ENCODE peak calls at places on chromosomes 16 and 17, in five cellular contexts. S is HEK293T; R is COLO829; Q is effector memory CD4-positive, alpha-beta T cell; D is SW 1271. O is an unnamed sample.

GRCh38 chr17:17567631-17568030 is 23.9 kb downstream of the PEMT start:
- DNase-seq in D (no peak), R (no peak), Q (no peak), S (no peak), O (no peak)

GRCh38 chr16:86026916-86027315 is 128.0 kb downstream of the IRF8 start:
- DNase-seq in D (no peak), S (no peak), Q (no peak), R (no peak), O (no peak)

GRCh38 chr17:67360880-67361279 is 5.5 kb downstream of the PSMD12 start:
- DNase-seq in R (no peak), S (no peak), D (no peak), Q (no peak), O (no peak)

GRCh38 chr16:83110221-83110768 is 483.5 kb downstream of the CDH13 start:
- DNase-seq in D (no peak), Q (no peak), R (no peak), S (no peak), O (no peak)

GRCh38 chr17:75688209-75688771 is 21.2 kb downstream of the SAP30BP start:
- DNase-seq in D (no peak), R (no peak), Q (no peak), S (no peak), O (no peak)

GRCh38 chr16:4369006-4369766 is 2.5 kb upstream of the VASN start:
- DNase-seq in D (no peak), R (no peak), Q (no peak), S (no peak), O (no peak)

GRCh38 chr17:51044964-51045363 is 75.7 kb downstream of the SPAG9 start:
- DNase-seq in Q (no peak), R (no peak), D (no peak), S (no peak), O (no peak)

GRCh38 chr17:43612515-43612914 is 49.2 kb downstream of the MEOX1 start:
- DNase-seq in S (no peak), D (no peak), R (no peak), Q (no peak), O (no peak)

GRCh38 chr16:65002265-65002664 is 119.6 kb downstream of the CDH11 start:
- DNase-seq in R (peak; percentile 69), S (no peak), Q (no peak), D (no peak), O (no peak)

GRCh38 chr16:11452746-11453344 is 107.6 kb downstream of the RMI2 start:
- DNase-seq in S (no peak), D (no peak), Q (no peak), R (no peak), O (no peak)

GRCh38 chr16:81071816-81072215 is 5.2 kb downstream of the C16orf46 start:
- DNase-seq in S (no peak), R (peak; percentile 2), Q (no peak), D (peak; percentile 6), O (no peak)

GRCh38 chr16:17227278-17227677 is 243.5 kb downstream of the XYLT1 start:
- DNase-seq in D (no peak), R (no peak), S (no peak), Q (no peak), O (no peak)

GRCh38 chr16:59527206-59527997 is 793.3 kb upstream of the GOT2 start:
- DNase-seq in R (no peak), S (no peak), D (no peak), Q (no peak), O (no peak)

GRCh38 chr17:75500419-75501216 is 14.7 kb downstream of the CASKIN2 start:
- DNase-seq in D (no peak), R (no peak), S (no peak), Q (no peak), O (no peak)

GRCh38 chr17:17628388-17629008 is 37.0 kb upstream of the PEMT start:
- DNase-seq in S (no peak), Q (no peak), R (no peak), D (no peak), O (peak; percentile 4)

GRCh38 chr16:55494994-55495421 is 13.9 kb upstream of the LPCAT2 start:
- DNase-seq in Q (no peak), S (no peak), D (no peak), R (peak; percentile 77), O (no peak)

GRCh38 chr16:50315346-50315997 is 49.1 kb downstream of the ADCY7 start:
- DNase-seq in R (no peak), D (no peak), S (no peak), Q (no peak), O (no peak)

GRCh38 chr16:57999366-57999970 is 1.0 kb downstream of the ZNF319 start:
- DNase-seq in S (no peak), D (no peak), Q (no peak), R (no peak), O (no peak)

GRCh38 chr17:12618557-12618956 is 47.1 kb upstream of the MYOCD start:
- DNase-seq in Q (no peak), R (no peak), D (no peak), S (no peak), O (no peak)

GRCh38 chr16:83992624-83993023 is 24.6 kb downstream of the NECAB2 start:
- DNase-seq in S (no peak), Q (no peak), D (no peak), R (peak; percentile 14), O (no peak)

GRCh38 chr16:49459953-49460735 is 86.5 kb downstream of the C16orf78 start:
- DNase-seq in D (no peak), S (no peak), Q (no peak), R (no peak), O (no peak)

GRCh38 chr17:67310406-67310805 is 56.0 kb downstream of the PSMD12 start:
- DNase-seq in Q (no peak), D (no peak), S (no peak), R (no peak), O (no peak)

GRCh38 chr17:50905460-50905803 is 39.3 kb upstream of the TOB1 start:
- DNase-seq in D (no peak), R (no peak), Q (no peak), S (no peak), O (no peak)

GRCh38 chr16:29290631-29291247 is 115.8 kb downstream of the NPIPB11 start:
- DNase-seq in D (peak; percentile 97), S (peak; percentile 25), Q (peak; percentile 58), R (peak; percentile 78), O (peak; percentile 6)

GRCh38 chr16:89656435-89657121 is 930 bp downstream of the CHMP1A start:
- DNase-seq in Q (no peak), R (no peak), S (no peak), D (no peak), O (no peak)

GRCh38 chr17:79628861-79629547 is 18.2 kb upstream of the RBFOX3 start:
- DNase-seq in R (no peak), S (peak; percentile 4), D (no peak), Q (no peak), O (no peak)

GRCh38 chr16:56684926-56685590 is 2.8 kb downstream of the MT1X start:
- DNase-seq in S (no peak), R (no peak), D (no peak), Q (no peak), O (no peak)

GRCh38 chr17:66447159-66447558 is 144.7 kb downstream of the PRKCA start:
- DNase-seq in Q (no peak), S (no peak), R (no peak), D (no peak), O (no peak)

GRCh38 chr17:41308251-41308917 is 725 bp downstream of the KRTAP16-1 start:
- DNase-seq in Q (peak; percentile 79), D (no peak), R (no peak), S (no peak), O (peak; percentile 49)

GRCh38 chr16:50747206-50747956 is 5.5 kb downstream of the CYLD start:
- DNase-seq in R (no peak), Q (no peak), D (no peak), S (no peak), O (no peak)

O was measured in effector CD8-positive, alpha-beta T cell.